ENCODE peak calls at places on chromosome 20, in seven cellular contexts. X, G, P, M, T, R and V are unnamed samples.
A peak's percentile ranks its signal among the peaks of the same experiment; 100 is the strongest.

GRCh38 chr20:16083639-16084280 is 489.5 kb downstream of the KIF16B start:
- ATAC-seq in X (no peak), G (no peak), P (no peak), M (no peak), T (no peak), R (no peak), V (no peak)

GRCh38 chr20:41179961-41180360 is 42.6 kb downstream of the PLCG1 start:
- ATAC-seq in X (no peak), G (no peak), P (no peak), M (no peak), T (no peak), R (no peak), V (no peak)

GRCh38 chr20:57633945-57634491 is 13.8 kb upstream of the ZBP1 start:
- ATAC-seq in X (peak; percentile 40), G (no peak), P (no peak), M (no peak), T (no peak), R (no peak), V (no peak)

GRCh38 chr20:24781061-24781980 is 167.7 kb upstream of the CST7 start:
- ATAC-seq in X (no peak), G (no peak), P (peak; percentile 93), M (peak; percentile 88), T (peak; percentile 67), R (peak; percentile 28), V (no peak)

GRCh38 chr20:64091340-64091739 is 7.1 kb upstream of the LKAAEAR1 start:
- ATAC-seq in X (no peak), G (no peak), P (no peak), M (no peak), T (no peak), R (no peak), V (no peak)

GRCh38 chr20:64033981-64034493 is 1.9 kb upstream of the C20orf204 start:
- ATAC-seq in X (no peak), G (no peak), P (no peak), M (no peak), T (no peak), R (no peak), V (peak; percentile 47)

GRCh38 chr20:52302736-52303135 is 111.2 kb upstream of the ZFP64 start:
- ATAC-seq in X (no peak), G (no peak), P (no peak), M (no peak), T (no peak), R (no peak), V (no peak)

GRCh38 chr20:36644713-36645109 is 1.3 kb downstream of the SLA2 start:
- ATAC-seq in X (peak; percentile 18), G (no peak), P (no peak), M (no peak), T (no peak), R (no peak), V (no peak)

GRCh38 chr20:13034115-13034514 is 25.3 kb downstream of the SPTLC3 start:
- ATAC-seq in X (no peak), G (no peak), P (no peak), M (no peak), T (no peak), R (no peak), V (no peak)

GRCh38 chr20:8473459-8473858 is 341.4 kb downstream of the PLCB1 start:
- ATAC-seq in X (no peak), G (no peak), P (no peak), M (no peak), T (no peak), R (no peak), V (no peak)

GRCh38 chr20:33981347-33981746 is 12.4 kb upstream of the RALY start:
- ATAC-seq in X (no peak), G (no peak), P (no peak), M (no peak), T (no peak), R (no peak), V (no peak)

GRCh38 chr20:35575958-35576357 is 34.1 kb downstream of the ERGIC3 start:
- ATAC-seq in X (no peak), G (no peak), P (no peak), M (no peak), T (no peak), R (no peak), V (no peak)

GRCh38 chr20:18032977-18033892 is 24.5 kb downstream of the OVOL2 start:
- ATAC-seq in X (no peak), G (no peak), P (peak; percentile 59), M (peak; percentile 68), T (no peak), R (no peak), V (no peak)

GRCh38 chr20:34256629-34257124 is 15.5 kb downstream of the ASIP start:
- ATAC-seq in X (no peak), G (no peak), P (no peak), M (no peak), T (no peak), R (no peak), V (no peak)

GRCh38 chr20:16587066-16587465 is 13.8 kb upstream of the KIF16B start:
- ATAC-seq in X (no peak), G (no peak), P (no peak), M (no peak), T (no peak), R (no peak), V (no peak)

GRCh38 chr20:29298759-29299613 is 1958.5 kb upstream of the DEFB115 start:
- ATAC-seq in X (no peak), G (no peak), P (no peak), M (no peak), T (no peak), R (no peak), V (no peak)

GRCh38 chr20:49312661-49313060 is 34.8 kb upstream of the ZNFX1 start:
- ATAC-seq in X (no peak), G (no peak), P (no peak), M (no peak), T (no peak), R (no peak), V (no peak)

GRCh38 chr20:543369-544152 is at the start of gene CSNK2A1:
- ATAC-seq in X (peak; percentile 91), G (peak; percentile 98), P (peak; percentile 99), M (peak; percentile 99), T (peak; percentile 99), R (peak; percentile 99), V (peak; percentile 99)

GRCh38 chr20:17985388-17986018 is 16.7 kb downstream of the MGME1 start:
- ATAC-seq in X (no peak), G (no peak), P (peak; percentile 47), M (no peak), T (peak; percentile 57), R (peak; percentile 45), V (no peak)

DNA sequence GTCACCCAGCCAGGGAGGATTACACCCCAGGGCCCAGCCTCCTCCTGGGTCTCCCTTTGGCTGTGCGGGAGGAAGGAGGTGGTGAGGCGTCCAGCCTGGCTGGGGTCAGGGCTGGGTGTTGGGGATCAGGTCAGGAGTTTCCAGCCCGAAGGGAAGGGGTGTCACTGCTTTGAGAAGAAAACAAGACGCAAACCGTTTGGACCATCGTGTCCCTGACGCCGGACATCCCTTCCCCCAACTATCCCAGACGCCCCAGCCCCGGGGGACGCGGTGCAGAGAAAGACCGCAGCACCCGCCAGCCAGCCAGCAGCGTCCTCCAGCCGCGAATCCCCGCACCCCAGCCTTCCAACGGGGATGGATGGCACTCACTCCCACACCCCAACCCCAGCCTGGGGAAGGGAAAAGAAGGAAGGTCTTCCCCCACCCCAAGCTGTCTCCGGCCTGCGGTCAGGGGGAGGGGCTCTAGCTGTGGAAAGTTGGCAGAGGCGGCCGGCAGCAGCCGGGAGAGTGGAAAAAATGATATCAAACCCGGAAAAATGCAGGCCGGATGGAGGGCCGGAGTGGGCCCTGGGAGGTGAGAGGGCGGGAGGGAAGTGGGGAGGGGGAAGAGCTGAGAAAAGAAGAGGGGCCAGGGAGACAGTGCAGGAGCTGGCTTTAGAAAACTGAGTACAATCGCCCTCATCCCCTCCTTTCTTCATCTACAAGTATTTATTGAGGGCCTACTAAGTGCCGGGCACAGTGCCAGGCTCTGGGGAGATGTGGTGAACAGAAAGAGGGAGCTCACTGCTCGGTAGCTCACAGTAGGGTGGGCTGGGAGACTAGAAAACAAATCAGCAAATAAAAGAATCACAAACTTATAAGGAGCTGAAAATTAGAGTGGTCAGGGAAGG is 10.6 kb downstream of the REM1 start:
- ATAC-seq in X (no peak), G (peak; percentile 82), P (no peak), M (peak; percentile 33), T (peak; percentile 86), R (peak; percentile 66), V (peak; percentile 68)
- H3K27ac ChIP-seq in X (no peak overlapping the region), G (peak overlapping the region; percentile 65), P (no peak overlapping the region), M (no peak overlapping the region), T (peak overlapping the region; percentile 83), R (peak overlapping the region; percentile 77), V (peak overlapping the region; percentile 47)

DNA sequence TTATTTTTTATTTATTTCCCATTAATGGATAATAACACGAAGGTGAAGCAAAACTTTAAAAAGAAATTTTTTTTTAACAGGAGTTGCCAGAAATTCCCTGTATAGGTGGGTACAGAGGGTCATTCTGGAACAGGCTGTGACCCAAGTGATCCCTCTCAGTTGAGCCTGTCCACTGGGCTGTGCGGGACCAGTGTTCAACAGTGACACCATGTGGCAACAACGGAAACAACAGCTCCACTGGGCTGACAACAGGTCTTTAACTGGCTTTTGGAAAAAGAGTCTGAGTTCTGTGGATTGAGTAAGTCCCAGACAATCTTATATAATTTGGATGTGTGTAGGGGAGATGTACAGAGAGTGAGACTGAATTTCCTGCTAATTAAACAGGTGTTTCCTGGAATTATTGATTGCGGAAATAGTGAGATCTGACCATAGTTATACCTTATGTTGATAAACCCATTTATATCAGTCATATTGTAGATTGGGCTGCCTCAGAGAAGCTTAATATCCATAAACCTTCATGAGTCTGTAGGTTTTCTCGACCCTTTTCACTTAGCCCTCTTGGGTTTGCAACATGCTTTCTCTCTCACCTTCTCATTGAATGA is 17.6 kb downstream of the KIAA1755 start:
- ATAC-seq in X (no peak), G (no peak), P (peak; percentile 67), M (no peak), T (no peak), R (no peak), V (no peak)
- TF ChIP-seq CTCF in X (no peak), G (no peak), P (peak; percentile 32), M (no peak), T (peak; percentile 23), R (peak; percentile 22), V (no peak)

DNA sequence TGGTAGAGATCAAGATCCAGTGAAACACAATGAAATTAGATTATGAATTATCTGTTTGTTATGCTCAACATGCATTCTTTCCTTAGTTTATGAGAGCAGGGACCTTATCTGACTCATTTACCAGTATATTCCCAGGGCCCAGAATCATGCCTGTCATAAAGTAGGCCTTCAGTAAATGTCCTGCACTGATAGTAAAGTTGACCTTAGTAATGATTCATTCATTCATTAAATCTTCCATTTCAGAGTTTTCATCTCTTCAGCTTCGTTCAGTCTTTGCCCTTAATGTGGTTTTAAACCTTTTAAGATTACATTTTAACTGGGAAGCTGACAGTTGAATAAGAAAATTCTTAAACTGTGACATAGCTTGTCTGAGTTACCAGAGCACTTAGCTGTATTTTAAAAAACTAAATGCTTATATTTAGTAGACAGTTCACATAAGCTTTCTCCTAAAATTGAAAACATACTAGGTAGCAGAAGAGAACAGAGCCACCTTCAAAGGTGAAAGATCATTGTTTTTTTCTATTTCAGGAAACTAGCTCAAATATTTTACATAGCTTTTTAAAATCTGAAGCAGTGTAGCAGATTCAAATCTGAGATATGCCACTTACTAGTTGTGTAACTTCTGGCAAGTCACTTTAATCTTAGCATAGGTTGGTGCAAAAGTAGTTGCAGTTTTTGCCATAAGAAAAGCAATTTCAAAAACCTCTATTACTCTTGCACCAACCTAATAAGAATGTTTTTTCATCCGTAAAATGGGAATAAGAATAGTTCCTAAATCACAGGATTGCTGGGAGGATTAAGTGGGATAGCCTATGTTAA is 41.4 kb downstream of the MCM8 start:
- ATAC-seq in X (no peak), G (no peak), P (peak; percentile 67), M (no peak), T (no peak), R (no peak), V (no peak)
- H3K27ac ChIP-seq in X (no peak overlapping the region), G (no peak overlapping the region), P (no peak overlapping the region), M (no peak overlapping the region), T (no peak overlapping the region), R (no peak overlapping the region), V (peak overlapping the region; percentile 50)

GRCh38 chr20:22438926-22439325 is 145.4 kb downstream of the FOXA2 start:
- ATAC-seq in X (no peak), G (no peak), P (peak; percentile 95), M (peak; percentile 87), T (no peak), R (no peak), V (no peak)
- TF ChIP-seq CTCF in X (no peak), G (no peak), P (no peak), M (peak; percentile 66), T (no peak), R (peak; percentile 9), V (no peak)